ENCODE peak calls at places on chromosome 22, in ten cellular contexts. W is bronchial epithelial cell; Z is neural progenitor cell; X is epithelial cell of esophagus; C is cardiac muscle cell; A is transverse colon; R is IMR-90; T is adrenal gland; O is effector memory CD4-positive, alpha-beta T cell; V is heart right ventricle. G is an unnamed sample.

GRCh38 chr22:35575116-35575748 is 34.6 kb downstream of the RASD2 start:
- DNase-seq in C (no peak), T (no peak), V (no peak), R (no peak), X (no peak), Z (no peak), A (no peak), O (no peak), W (no peak), G (no peak)

GRCh38 chr22:38202437-38203089 is 769 bp downstream of the MAFF start:
- DNase-seq in X (peak; percentile 84), V (peak; percentile 89), R (peak; percentile 92), Z (peak; percentile 81), T (peak; percentile 87), W (peak; percentile 66), C (peak; percentile 78), A (peak; percentile 88), O (peak; percentile 49), G (peak; percentile 74)

GRCh38 chr22:36734171-36735058 is 30.9 kb upstream of the CACNG2 start:
- DNase-seq in X (no peak), V (no peak), T (peak; percentile 42), A (no peak), O (no peak), Z (no peak), C (no peak), R (peak; percentile 51), W (no peak), G (no peak)

GRCh38 chr22:50227588-50228215 is 17.1 kb downstream of the TUBGCP6 start:
- DNase-seq in W (no peak), X (no peak), C (no peak), T (no peak), A (no peak), V (no peak), Z (no peak), O (no peak), R (no peak), G (no peak)

GRCh38 chr22:49575703-49576081 is 252.0 kb downstream of the BRD1 start:
- DNase-seq in X (no peak), Z (no peak), T (no peak), W (no peak), O (no peak), V (no peak), C (no peak), R (no peak), A (no peak), G (no peak)

GRCh38 chr22:43858156-43858895 is 4.0 kb downstream of the SULT4A1 start:
- DNase-seq in T (no peak), R (no peak), C (no peak), A (no peak), W (no peak), X (no peak), Z (no peak), O (no peak), V (no peak), G (no peak)

GRCh38 chr22:23829845-23830372 is 8.9 kb downstream of the DERL3 start:
- DNase-seq in X (no peak), A (no peak), O (no peak), Z (no peak), C (no peak), V (no peak), R (peak; percentile 92), W (no peak), T (no peak), G (no peak)

GRCh38 chr22:42544686-42545085 is 9.1 kb upstream of the SERHL2 start:
- DNase-seq in Z (no peak), T (no peak), X (no peak), O (no peak), C (no peak), A (no peak), R (peak; percentile 24), W (no peak), V (no peak), G (no peak)

GRCh38 chr22:36808611-36809344 is 8.1 kb downstream of the PVALB start:
- DNase-seq in Z (no peak), T (no peak), W (no peak), O (no peak), R (no peak), C (no peak), X (no peak), A (no peak), V (no peak), G (no peak)

GRCh38 chr22:27801197-27801615 is 350 bp downstream of the MN1 start:
- DNase-seq in X (peak; percentile 60), A (peak; percentile 30), T (no peak), C (peak; percentile 70), R (peak; percentile 41), O (no peak), W (no peak), Z (peak; percentile 78), V (peak; percentile 48), G (no peak)

GRCh38 chr22:41976961-41977566 is 7.8 kb downstream of the SEPTIN3 start:
- DNase-seq in C (no peak), O (no peak), V (no peak), X (no peak), T (no peak), Z (peak; percentile 42), R (no peak), A (no peak), W (no peak), G (no peak)

GRCh38 chr22:19871845-19872778 is 17.4 kb upstream of the GNB1L start:
- DNase-seq in A (no peak), R (no peak), V (no peak), O (no peak), W (no peak), C (no peak), X (no peak), Z (no peak), T (peak; percentile 24), G (no peak)

DNA sequence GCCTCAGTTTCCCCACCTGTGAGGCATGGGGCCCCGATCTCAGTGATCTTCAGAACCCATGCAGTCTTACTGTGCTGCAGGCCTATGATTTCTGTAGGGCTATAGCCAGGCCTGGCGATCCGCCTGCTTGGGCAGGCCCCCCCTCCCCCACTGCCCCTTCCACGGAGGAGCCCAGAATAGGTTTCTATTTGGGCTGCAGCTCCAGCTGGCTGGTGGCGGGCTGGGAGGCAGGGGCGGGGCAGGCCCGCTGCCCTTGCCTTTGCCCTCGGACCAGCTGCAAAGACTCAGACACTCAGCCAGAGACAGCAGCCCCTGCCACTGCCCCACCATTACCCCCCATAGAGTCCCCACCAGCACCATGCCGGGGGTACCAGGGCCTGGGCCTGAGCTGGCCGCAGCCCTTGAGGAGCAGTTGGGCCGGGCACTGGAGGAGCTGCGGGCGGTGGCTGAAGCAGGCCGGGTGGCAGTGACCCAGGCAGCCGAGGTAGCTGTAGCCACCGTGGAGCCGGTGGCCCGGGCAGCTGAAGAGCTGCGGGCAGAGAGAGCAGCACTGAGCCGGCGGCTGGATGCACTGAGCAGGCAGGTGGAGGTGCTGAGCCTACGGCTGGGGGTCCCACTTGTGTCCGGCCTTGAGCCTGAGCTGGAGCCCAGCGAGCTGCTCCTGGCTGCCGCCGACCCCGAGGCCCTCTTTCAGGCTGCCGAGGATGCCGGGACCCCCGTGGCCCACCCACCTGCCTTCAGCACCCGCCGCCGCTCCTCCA is 12.2 kb downstream of the SMTN start:
- DNase-seq in A (peak; percentile 59), V (peak; percentile 81), R (no peak), O (no peak), T (no peak), Z (no peak), X (no peak), C (peak; percentile 76), W (no peak), G (no peak)
- H3K4me3 ChIP-seq in A (peak overlapping the region; percentile 40), V (peak overlapping the region; percentile 41), R (no peak overlapping the region), O (no peak overlapping the region), T (no peak overlapping the region), Z (no peak overlapping the region), X (no peak overlapping the region), C (no peak overlapping the region), W (no peak overlapping the region), G (no peak overlapping the region)

GRCh38 chr22:39458443-39459083 is 1.8 kb downstream of the MGAT3 start:
- DNase-seq in W (no peak), X (no peak), V (no peak), T (no peak), R (no peak), O (no peak), Z (no peak), C (no peak), A (no peak), G (no peak)

GRCh38 chr22:39456262-39457046 is at the start of gene MGAT3:
- DNase-seq in R (no peak), Z (no peak), A (no peak), X (no peak), O (no peak), W (no peak), C (no peak), T (no peak), V (no peak), G (peak; percentile 53)

GRCh38 chr22:39457546-39458442 is 982 bp downstream of the MGAT3 start:
- DNase-seq in C (peak; percentile 44), W (no peak), O (no peak), T (no peak), X (no peak), R (no peak), A (no peak), Z (peak; percentile 60), V (no peak), G (no peak)

GRCh38 chr22:39459681-39460080 is 2.9 kb downstream of the MGAT3 start:
- DNase-seq in R (no peak), T (no peak), V (no peak), Z (no peak), A (no peak), W (no peak), C (no peak), X (no peak), O (no peak), G (no peak)

GRCh38 chr22:39457047-39457545 is 284 bp downstream of the MGAT3 start:
- DNase-seq in A (no peak), W (no peak), R (no peak), X (no peak), T (no peak), V (no peak), C (no peak), O (no peak), Z (peak; percentile 66), G (no peak)
- H3K4me3 ChIP-seq in A (peak overlapping the region; percentile 43), W (no peak overlapping the region), R (peak overlapping the region; percentile 28), X (no peak overlapping the region), T (no peak overlapping the region), V (peak overlapping the region; percentile 52), C (peak overlapping the region; percentile 90), O (no peak overlapping the region), Z (peak overlapping the region; percentile 85), G (peak overlapping the region; percentile 80)

DNA sequence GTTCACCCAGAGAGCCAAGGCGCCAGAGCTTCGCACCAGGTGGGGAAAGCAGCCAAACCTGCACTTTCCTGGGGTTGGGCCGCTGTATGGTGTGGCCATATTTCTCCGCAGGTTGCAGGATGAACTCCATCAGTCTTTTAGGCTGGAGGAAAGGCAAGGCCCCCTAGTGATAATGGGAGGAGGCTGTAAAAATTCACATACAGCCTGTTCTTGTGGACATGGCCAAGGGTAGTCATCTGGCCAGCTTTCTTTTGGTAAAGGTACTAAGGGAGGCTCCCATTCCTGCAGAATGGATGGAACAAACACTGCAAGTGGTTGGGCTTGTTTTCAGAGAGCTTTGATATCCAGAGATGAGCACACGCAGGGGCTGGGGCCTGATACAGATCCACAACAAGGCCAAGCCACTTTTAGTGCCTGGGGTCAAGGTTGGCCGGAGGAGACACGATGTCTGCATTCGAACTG is 29.6 kb downstream of the C22orf31 start:
- DNase-seq in O (no peak), Z (no peak), R (no peak), X (no peak), V (no peak), C (peak; percentile 14), A (no peak), T (no peak), W (no peak), G (no peak)
- H3K4me3 ChIP-seq in O (no peak overlapping the region), Z (no peak overlapping the region), R (no peak overlapping the region), X (no peak overlapping the region), V (peak overlapping the region; percentile 15), C (no peak overlapping the region), A (no peak overlapping the region), T (no peak overlapping the region), W (no peak overlapping the region), G (no peak overlapping the region)

GRCh38 chr22:45645150-45645525 is 26.5 kb upstream of the ATXN10 start:
- DNase-seq in C (no peak), R (no peak), A (no peak), Z (no peak), X (no peak), V (no peak), O (no peak), W (no peak), T (no peak), G (no peak)
- H3K4me3 ChIP-seq in C (no peak overlapping the region), R (no peak overlapping the region), A (no peak overlapping the region), Z (no peak overlapping the region), X (no peak overlapping the region), V (no peak overlapping the region), O (no peak overlapping the region), W (peak overlapping the region; percentile 24), T (no peak overlapping the region), G (no peak overlapping the region)